ENCODE peak calls at places on chromosomes 1 and 21, in four cellular contexts. P is fibroblast of mammary gland, E is AG10803, J is fibroblast of lung. K is an unnamed sample.

GRCh38 chr1:186535388-186536133 is 74.6 kb upstream of the PDC start:
- DNase-seq in P (peak), E (peak), J (peak), K (peak)

GRCh38 chr1:47903723-47904122 is 93.5 kb downstream of the TRABD2B start:
- DNase-seq in P (no peak), J (no peak), E (no peak), K (no peak)

GRCh38 chr1:116330342-116330652 is 42.7 kb upstream of the ATP1A1 start:
- DNase-seq in E (no peak), P (no peak), J (no peak), K (no peak)

GRCh38 chr1:48841466-48841865 is 64.8 kb upstream of the BEND5 start:
- DNase-seq in E (no peak), P (no peak), J (no peak), K (no peak)

GRCh38 chr1:177249231-177249630 is 78.5 kb downstream of the BRINP2 start:
- DNase-seq in P (no peak), E (no peak), J (no peak), K (no peak)

GRCh38 chr1:235617808-235618207 is 31.8 kb downstream of the GNG4 start:
- DNase-seq in J (peak), E (peak), P (peak), K (peak)

GRCh38 chr1:239811211-239811902 is 280.3 kb upstream of the FMN2 start:
- DNase-seq in P (no peak), J (peak), E (no peak), K (no peak)

GRCh38 chr1:165507570-165507969 is 36.2 kb upstream of the LRRC52 start:
- DNase-seq in P (no peak), E (no peak), J (no peak), K (no peak)

GRCh38 chr1:41514381-41514780 is 29.9 kb upstream of the EDN2 start:
- DNase-seq in J (no peak), E (no peak), P (no peak), K (no peak)

GRCh38 chr1:58035523-58035922 is 511.0 kb downstream of the OMA1 start:
- DNase-seq in P (peak), E (peak), J (no peak), K (peak)
- TF ChIP-seq CTCF in P (peak), E (peak), J (no peak), K (no peak)

DNA sequence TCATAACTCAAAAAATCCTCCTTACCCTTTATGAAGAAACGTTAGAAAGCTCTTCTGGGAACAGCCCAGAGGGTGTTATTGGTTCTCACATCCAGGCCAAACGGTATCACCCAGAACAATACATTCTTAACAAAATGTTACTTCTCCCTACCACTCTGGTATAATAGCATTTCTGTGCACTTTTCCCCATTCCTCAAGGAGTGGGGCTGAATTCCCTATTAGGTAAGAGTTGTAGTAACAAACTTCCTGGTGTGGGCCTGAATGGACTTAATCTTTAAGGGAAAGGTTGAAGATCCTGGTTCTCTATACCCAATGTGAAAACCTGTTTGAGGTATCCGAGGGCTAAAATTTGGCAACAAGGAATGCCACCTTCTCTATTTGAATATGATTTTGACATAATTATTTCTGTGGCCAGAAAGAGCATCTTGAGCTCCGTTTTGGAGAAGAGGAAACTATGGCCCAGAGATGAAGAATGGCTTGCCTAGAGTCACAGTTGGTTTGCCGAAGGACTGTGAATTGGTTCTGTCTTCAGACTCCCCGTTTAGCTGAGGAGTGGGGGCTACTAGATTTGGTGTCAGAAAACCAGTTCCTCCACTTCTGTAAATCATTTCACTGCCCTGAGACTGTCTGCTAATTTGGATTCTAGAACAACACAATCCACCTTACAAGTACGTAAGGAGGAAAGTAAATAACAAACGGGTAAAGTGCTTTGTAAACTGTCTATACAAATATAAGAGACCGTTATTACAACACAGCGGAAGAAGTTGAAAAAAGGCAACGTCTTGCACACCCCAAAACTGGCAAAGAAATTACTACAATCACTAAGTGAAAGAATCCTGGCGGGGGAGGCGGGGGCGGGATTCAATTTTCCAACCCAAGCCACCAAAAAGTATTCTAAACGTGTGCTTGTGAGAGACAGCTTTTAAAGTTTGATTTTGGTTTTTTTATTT is 2.3 kb downstream of the ANP32E start:
- DNase-seq in E (no peak), P (peak), J (peak), K (peak)
- TF ChIP-seq CTCF in E (no peak), P (no peak), J (no peak), K (no peak)

DNA sequence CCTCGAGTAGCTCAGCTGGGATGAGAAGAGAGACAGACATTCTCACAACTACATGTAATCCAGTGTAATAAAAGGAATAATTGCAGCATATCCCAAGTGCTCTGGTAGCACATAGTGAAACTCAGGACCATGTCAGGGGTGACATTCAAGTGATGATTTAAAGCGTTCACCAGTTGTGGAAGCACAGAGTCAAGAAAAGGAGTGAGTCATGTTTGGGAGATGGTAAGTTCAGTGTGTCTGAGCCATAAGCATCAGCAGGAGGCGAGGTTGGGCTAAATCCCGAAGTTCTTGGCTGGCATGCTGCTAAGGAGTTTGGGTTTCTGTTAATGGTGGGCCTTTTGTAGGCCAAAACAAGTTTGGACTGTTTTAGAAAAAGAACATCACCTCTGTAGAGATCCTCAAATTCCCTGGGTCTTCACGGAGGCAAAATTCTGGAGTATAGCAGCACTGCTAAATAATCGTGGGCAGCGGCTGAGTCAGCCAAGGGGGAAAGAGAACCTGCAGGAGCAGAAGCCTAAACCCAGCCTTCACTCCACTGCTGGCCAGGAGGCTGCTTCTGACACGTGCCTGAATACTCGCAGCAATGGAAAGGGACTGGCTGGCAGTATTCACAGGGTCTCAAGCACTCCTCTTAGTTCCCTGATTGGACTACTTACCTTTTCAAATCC is 7.2 kb upstream of the NHLH1 start:
- DNase-seq in E (no peak), J (peak), P (peak), K (peak)
- TF ChIP-seq CTCF in E (no peak), J (no peak), P (peak), K (no peak)

DNA sequence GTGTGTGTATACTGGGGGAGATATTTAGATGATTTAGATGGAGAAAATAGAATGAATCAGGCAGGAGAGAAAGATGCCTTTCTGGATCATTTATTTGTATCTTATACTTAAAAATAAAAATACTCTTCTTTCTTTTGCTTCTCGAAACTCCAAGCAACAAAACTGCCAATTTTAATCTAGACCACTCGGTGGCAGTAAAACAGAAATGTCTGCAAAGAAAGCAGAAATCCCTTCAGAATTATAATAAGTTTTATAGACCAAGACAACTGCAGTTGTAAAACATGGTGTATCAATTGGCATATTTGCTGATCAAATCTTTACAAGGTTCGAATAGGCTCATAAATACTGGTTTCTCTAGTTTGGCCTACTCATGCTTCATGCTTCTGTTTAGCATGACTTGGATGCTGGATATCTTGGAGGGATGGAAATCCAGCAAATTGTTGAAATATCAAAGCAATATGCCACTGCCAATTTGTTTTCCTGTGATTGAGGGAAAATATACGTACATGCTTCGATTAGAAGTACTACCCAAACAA is 15.1 kb upstream of the C1orf87 start:
- DNase-seq in P (peak), J (no peak), E (peak), K (peak)
- TF ChIP-seq CTCF in P (peak), J (peak), E (peak), K (peak)

GRCh38 chr21:39180429-39181019 is 2.7 kb downstream of the PSMG1 start:
- DNase-seq in P (no peak), J (no peak), E (peak), K (no peak)
- TF ChIP-seq CTCF in P (peak), J (peak), E (peak), K (peak)

GRCh38 chr1:2031546-2032540 is 12.7 kb downstream of the GABRD start:
- DNase-seq in E (no peak), P (no peak), J (no peak), K (no peak)

GRCh38 chr1:2027961-2028583 is 8.9 kb downstream of the GABRD start:
- DNase-seq in E (no peak), J (no peak), P (no peak), K (no peak)

GRCh38 chr1:2029561-2029960 is 10.4 kb downstream of the GABRD start:
- DNase-seq in P (no peak), E (no peak), J (no peak), K (no peak)

GRCh38 chr1:2028870-2029560 is 9.9 kb downstream of the GABRD start:
- DNase-seq in E (no peak), J (no peak), P (no peak), K (no peak)

DNA sequence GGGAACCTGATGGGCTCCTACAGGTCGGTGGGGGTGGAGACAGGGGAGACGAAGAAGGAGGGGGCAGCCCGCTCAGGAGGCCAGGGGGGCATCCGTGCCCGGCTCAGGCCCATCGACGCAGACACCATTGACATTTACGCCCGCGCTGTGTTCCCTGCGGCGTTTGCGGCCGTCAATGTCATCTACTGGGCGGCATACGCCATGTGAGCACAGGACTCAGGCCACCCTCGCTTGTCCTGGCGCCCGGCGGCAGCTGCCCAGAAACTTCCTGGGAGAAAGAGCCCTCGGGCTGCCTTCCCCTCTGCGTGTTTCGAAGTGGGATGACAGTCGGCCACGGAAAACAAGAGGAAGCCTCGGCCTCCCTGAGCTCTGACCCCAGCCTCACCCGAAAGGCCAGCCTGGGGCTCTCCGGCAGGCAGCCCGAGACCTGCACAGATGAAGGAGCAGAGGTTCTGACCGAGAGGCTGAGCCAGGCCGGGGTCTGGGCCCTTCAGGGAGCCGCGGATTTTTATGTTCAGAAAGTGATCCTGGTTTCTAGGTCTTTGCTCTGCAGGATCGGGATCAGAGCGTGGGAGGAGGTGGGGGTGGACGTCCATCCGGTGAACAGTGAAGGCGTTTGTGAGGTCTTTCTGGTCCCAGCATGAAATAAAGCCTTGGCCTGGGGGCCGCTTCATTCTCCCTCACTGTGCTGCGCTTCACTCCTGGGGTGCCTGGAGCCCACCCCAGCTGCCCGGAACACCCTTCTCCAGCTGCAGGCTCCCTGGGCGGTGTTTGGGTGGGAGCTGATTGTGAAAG is 11.1 kb downstream of the GABRD start:
- DNase-seq in E (no peak), P (no peak), J (no peak), K (no peak)
- TF ChIP-seq CTCF in E (no peak), P (no peak), J (no peak), K (no peak)

DNA sequence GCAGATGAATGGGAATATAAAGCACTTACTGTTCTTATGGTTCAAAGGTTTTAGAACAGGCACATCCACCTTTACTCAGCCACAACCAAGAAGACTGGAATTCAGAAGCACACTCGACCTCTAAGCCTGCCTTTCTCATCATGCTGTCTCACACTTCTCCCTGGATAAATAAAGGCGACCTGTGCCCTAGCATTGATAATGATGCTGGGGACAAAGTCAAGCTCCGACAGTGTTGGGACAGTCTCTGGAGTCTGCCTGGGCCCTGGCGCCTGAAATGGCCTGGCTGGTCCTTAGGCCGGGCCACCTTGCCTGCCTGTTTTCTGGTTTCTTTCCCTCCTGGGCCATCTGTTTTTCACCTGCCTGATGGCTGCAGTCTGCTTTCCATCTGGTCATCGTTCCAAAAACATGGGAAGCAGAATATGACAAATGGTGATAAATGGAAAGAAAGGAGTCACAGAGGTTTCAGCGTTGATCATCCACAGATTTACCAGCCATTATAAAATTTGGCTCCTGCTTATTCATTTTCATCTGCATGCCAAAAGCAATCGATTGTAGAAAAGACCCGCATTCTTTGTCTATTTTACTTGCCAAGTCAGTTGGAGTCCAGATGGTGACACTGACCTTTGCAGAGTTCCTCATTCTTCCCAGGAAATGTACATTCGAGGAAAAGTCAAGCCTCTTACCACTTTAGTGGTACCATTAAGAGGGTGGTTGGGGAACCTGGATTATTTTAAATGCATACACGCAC is 91.2 kb upstream of the KCNJ15 start:
- DNase-seq in P (peak), J (peak), E (peak), K (peak)
- TF ChIP-seq CTCF in P (no peak), J (no peak), E (no peak), K (no peak)

DNA sequence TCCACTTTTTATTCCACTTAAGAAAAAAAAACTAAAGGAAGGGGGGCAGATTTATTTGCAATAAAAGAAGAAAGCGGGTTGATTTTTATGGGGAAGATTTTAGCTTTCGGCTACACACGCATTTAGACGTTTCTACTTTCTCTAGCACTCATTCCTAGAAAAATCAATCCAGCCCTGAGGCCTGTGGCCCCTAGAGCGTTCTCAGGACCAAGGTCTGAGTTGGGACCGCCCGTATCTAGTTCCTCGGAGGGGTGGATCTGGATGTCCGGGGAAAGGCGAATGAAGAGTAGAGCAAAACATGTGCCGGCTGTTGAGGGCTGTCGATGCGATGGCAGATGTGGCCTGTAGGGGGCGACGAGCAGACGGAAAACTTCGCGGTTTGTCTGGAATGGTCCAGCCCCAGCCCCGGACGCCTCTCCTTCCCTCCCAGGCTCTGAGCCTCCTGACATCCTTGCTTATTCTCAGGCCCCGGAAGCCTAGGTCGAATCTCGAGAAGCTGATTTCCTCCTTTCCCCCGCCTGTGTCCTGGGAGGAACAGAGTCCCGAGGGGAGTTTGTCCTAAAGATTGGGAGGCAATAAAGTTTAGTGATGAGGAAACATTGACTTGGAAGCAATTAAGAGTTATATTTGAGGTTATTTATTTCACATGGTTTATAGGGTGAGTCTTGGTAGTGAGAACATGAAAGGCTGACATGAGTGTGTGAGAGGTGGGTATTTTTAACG is 5.2 kb downstream of the FOXD3 start:
- DNase-seq in P (peak), E (peak), J (peak), K (peak)
- TF ChIP-seq CTCF in P (peak), E (peak), J (peak), K (peak)

GRCh38 chr1:26530898-26531598 is 1.5 kb downstream of the RPS6KA1 start:
- DNase-seq in E (peak), J (peak), P (peak), K (peak)
- TF ChIP-seq CTCF in E (peak), J (peak), P (no peak), K (no peak)

GRCh38 chr1:53315456-53316048 is 12.3 kb downstream of the LRP8 start:
- DNase-seq in J (no peak), E (no peak), P (no peak), K (no peak)

GRCh38 chr1:53316742-53317650 is 10.9 kb downstream of the LRP8 start:
- DNase-seq in J (no peak), P (no peak), E (no peak), K (no peak)

GRCh38 chr1:53317651-53318539 is 10.0 kb downstream of the LRP8 start:
- DNase-seq in J (no peak), P (no peak), E (no peak), K (no peak)

GRCh38 chr1:53314606-53315005 is 13.3 kb downstream of the LRP8 start:
- DNase-seq in E (no peak), J (no peak), P (no peak), K (no peak)

DNA sequence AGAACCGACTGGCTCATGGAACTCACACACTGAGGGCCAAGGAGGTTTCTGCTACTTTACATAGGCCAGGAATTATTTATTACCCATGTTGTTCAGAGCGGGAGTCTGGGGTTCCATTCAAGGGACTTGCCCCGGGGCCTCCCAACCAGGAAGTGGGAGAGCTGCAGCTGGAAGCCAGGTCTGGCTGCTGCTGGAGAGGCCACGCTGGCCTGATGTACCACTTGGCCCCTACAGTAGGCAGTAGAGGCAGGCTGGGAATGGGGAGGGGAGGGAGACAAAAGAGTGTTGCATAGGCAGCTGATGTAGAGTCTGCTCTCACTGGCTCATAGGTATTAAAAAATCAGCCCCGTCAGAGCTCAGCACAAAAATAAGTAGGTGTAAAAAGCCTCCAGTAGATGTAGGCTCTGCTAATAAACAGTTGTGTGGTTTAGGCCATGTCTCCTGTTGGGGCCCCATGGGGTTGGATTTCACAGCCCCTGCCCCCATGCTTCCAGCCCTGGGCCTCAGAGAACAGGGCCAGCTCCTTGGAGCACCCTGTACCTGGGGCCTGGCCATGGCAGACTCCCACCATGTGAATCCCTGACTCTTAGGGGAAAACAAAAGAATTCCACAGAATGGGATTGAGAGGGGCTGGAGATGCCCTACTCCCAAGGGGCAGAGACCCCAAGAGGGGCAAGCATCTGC is 11.7 kb downstream of the LRP8 start:
- DNase-seq in E (no peak), J (no peak), P (no peak), K (no peak)
- TF ChIP-seq CTCF in E (no peak), J (peak), P (no peak), K (peak)